ENCODE peak calls at places on chromosomes 5 and 9, in ten cellular contexts. O is esophagus squamous epithelium; W is Karpas-422; I is mesenchymal stem cell; Q is HCT116; K is naive thymus-derived CD4-positive, alpha-beta T cell; X is CD8-positive, alpha-beta T cell; B is upper lobe of left lung; R is CD4-positive, alpha-beta memory T cell; G is left lung. T is an unnamed sample.

GRCh38 chr5:91162534-91163381 is 220.4 kb downstream of the ARRDC3 start:
- DNase-seq in R (peak; percentile 52), Q (peak; percentile 51), G (peak; percentile 87), B (no peak), O (peak; percentile 38), K (no peak), W (no peak), I (peak; percentile 95), X (peak; percentile 53), T (no peak)

GRCh38 chr9:5582835-5583195 is 46.1 kb upstream of the RIC1 start:
- DNase-seq in G (no peak), X (peak; percentile 54), I (peak; percentile 70), Q (no peak), K (peak; percentile 55), R (peak; percentile 61), O (no peak), B (no peak), W (peak; percentile 57), T (no peak)

GRCh38 chr5:173001229-173001841 is 17.8 kb downstream of the ATP6V0E1 start:
- DNase-seq in K (no peak), B (no peak), W (no peak), I (no peak), Q (no peak), R (no peak), X (peak; percentile 51), G (no peak), O (no peak), T (no peak)

GRCh38 chr5:37771731-37772130 is 68.1 kb downstream of the GDNF start:
- DNase-seq in I (peak; percentile 95), Q (no peak), X (no peak), G (no peak), R (no peak), K (no peak), W (no peak), O (no peak), B (no peak), T (no peak)

GRCh38 chr9:115042781-115043509 is 75.0 kb downstream of the TNC start:
- DNase-seq in G (no peak), I (no peak), O (no peak), X (no peak), W (no peak), R (no peak), K (no peak), Q (no peak), B (no peak), T (no peak)

GRCh38 chr5:176810084-176810597 is at the start of gene UNC5A:
- DNase-seq in O (no peak), B (peak; percentile 87), I (peak; percentile 39), G (no peak), Q (peak; percentile 63), W (no peak), K (peak; percentile 17), X (peak; percentile 61), R (peak; percentile 52), T (peak; percentile 63)

GRCh38 chr5:626850-627249 is 14.7 kb downstream of the CEP72 start:
- DNase-seq in G (no peak), I (no peak), W (no peak), B (no peak), X (no peak), R (no peak), K (no peak), Q (no peak), O (no peak), T (no peak)

GRCh38 chr5:95986937-95987520 is 25.4 kb upstream of the ELL2 start:
- DNase-seq in W (no peak), O (no peak), G (no peak), I (no peak), K (no peak), X (no peak), B (no peak), R (no peak), Q (no peak), T (no peak)

GRCh38 chr5:87951661-87952060 is 317.0 kb downstream of the TMEM161B start:
- DNase-seq in Q (no peak), X (no peak), B (no peak), G (no peak), W (no peak), K (no peak), O (no peak), I (no peak), R (no peak), T (no peak)

GRCh38 chr5:36739751-36740221 is 133.4 kb downstream of the SLC1A3 start:
- DNase-seq in G (peak; percentile 61), Q (peak; percentile 73), W (peak; percentile 90), X (peak; percentile 71), O (no peak), K (peak; percentile 46), R (peak; percentile 62), I (peak; percentile 54), B (no peak), T (peak; percentile 85)

GRCh38 chr9:35279946-35280345 is 118.1 kb downstream of the UNC13B start:
- DNase-seq in G (no peak), O (no peak), K (no peak), R (no peak), B (no peak), I (no peak), Q (no peak), W (no peak), X (no peak), T (no peak)

GRCh38 chr9:35277649-35278359 is 116.0 kb downstream of the UNC13B start:
- DNase-seq in Q (no peak), G (no peak), O (no peak), W (no peak), B (no peak), I (no peak), X (no peak), R (no peak), K (no peak), T (no peak)

GRCh38 chr9:35285731-35286130 is 123.9 kb downstream of the UNC13B start:
- DNase-seq in K (no peak), R (no peak), W (no peak), O (no peak), I (no peak), Q (no peak), B (no peak), G (no peak), X (no peak), T (no peak)

GRCh38 chr9:35277171-35277520 is 115.3 kb downstream of the UNC13B start:
- DNase-seq in I (no peak), G (no peak), Q (no peak), K (no peak), W (no peak), B (no peak), O (no peak), X (no peak), R (no peak), T (no peak)

DNA sequence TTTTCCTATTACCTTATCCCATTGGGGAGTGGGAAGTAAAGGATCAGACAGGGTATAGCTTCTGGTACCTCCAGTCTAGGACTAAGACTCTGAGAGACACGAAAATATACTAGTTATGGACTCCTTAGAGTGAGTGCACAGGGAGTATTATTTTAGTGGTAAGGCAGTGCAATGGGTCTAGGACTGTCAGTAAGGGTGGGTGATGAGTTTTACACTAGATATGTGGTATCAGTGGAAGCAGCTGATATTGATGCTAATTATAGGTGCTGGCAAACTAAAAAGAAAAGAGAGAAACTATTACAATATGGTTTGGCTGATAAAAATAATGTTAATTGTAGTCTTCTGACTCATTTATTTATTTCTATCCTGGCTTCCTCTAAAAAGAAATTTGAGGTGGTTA is 118.6 kb downstream of the UNC13B start:
- DNase-seq in B (no peak), I (no peak), Q (no peak), G (no peak), K (no peak), X (no peak), R (no peak), O (no peak), W (no peak), T (no peak)
- H3K4me1 ChIP-seq in B (peaks cover 9% of the 10 kb centered on the region), I (peaks cover 1% of the 10 kb centered on the region), Q (no peaks in the 10 kb centered on the region), G (peaks cover 6% of the 10 kb centered on the region), K (no peaks in the 10 kb centered on the region), X (no peaks in the 10 kb centered on the region), R (peaks cover 14% of the 10 kb centered on the region), O (peaks cover 22% of the 10 kb centered on the region), W (peaks cover 3% of the 10 kb centered on the region), T (no peaks in the 10 kb centered on the region)

DNA sequence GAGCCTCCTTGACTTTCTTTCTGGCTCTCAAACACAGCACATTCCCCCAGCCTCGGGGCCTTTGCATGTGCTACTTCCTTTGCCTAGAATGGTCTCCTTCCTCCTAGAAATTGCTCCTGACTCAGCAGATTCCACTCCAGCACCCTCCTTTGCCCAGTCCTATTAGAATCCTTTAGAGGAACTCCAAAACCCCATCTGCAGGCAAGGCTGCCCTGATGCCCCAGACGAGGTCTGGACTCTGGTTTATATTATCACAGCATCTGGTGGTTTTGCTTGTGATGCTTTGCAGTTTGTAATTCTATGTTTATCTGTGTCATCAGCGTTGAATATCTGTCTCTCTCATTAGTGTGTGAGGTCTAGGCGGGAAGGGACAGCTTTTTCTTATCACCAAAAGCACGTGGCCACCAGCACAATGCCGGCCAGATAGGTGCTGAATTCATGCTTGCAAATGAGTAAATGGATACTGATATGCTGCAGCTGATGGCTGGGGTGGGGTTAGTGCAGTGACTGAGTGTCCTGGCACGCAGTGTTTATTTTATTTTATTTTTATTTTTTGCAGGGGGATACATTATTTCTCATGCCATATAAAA is 30.0 kb upstream of the ANKH start:
- DNase-seq in G (no peak), K (no peak), Q (no peak), X (no peak), W (no peak), O (peak; percentile 8), B (no peak), R (no peak), I (peak; percentile 57), T (no peak)
- H3K27ac ChIP-seq in G (peak overlapping the region; percentile 2), K (no peak overlapping the region), Q (no peak overlapping the region), X (no peak overlapping the region), W (no peak overlapping the region), O (no peak overlapping the region), B (no peak overlapping the region), R (no peak overlapping the region), I (peak overlapping the region; percentile 30), T (no peak overlapping the region)

DNA sequence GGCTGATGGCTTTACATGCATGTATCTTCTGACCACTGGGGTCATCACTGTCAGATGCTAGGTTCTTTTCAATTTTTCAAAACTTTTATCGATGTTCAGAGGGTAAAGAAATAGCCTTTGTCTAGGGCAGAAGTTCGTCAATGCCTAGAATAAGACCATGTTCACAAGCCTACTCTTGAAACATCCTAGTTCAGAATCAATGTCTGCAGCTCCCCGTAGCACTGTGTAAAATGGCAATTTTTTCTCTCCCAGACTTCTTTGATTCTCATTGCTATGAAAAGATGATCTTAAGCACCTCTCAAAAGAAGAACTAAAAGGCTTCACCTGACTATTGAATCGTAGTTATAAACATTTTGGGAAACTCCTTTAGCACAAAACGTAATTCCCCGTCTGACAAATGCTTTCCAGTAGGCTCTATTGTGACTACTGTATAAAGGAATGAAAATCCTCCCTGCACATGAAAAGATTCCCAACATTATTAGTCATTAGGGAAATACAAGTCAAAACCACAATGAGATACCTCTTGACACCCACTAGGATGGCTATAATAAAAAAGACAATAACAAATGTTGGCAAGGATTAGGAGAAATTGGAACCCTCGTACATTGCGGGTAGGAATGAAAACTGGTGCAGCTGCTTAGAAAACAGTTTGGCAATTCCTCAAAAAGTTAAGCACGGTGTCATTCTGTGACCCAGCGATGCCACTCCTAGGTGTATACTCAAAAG is 263.5 kb downstream of the ARHGAP26 start:
- DNase-seq in R (no peak), I (peak; percentile 88), Q (peak; percentile 80), X (no peak), B (no peak), K (no peak), W (no peak), O (no peak), G (no peak), T (no peak)
- H3K4me1 ChIP-seq in R (peaks cover 27% of the 10 kb centered on the region), I (peaks cover 5% of the 10 kb centered on the region), Q (peaks cover 18% of the 10 kb centered on the region), X (peaks cover 25% of the 10 kb centered on the region), B (peaks cover 5% of the 10 kb centered on the region), K (peaks cover 24% of the 10 kb centered on the region), W (peaks cover 47% of the 10 kb centered on the region), O (peaks cover 26% of the 10 kb centered on the region), G (no peaks in the 10 kb centered on the region), T (no peaks in the 10 kb centered on the region)

GRCh38 chr9:116939605-116940004 is 252.5 kb downstream of the TRIM32 start:
- DNase-seq in G (no peak), R (no peak), K (no peak), X (no peak), O (no peak), W (peak; percentile 53), I (peak; percentile 35), B (no peak), Q (no peak), T (no peak)
- H3K27ac ChIP-seq in G (no peak overlapping the region), R (no peak overlapping the region), K (no peak overlapping the region), X (no peak overlapping the region), O (no peak overlapping the region), W (no peak overlapping the region), I (no peak overlapping the region), B (no peak overlapping the region), Q (no peak overlapping the region), T (no peak overlapping the region)

T was measured in A673.